ENCODE peak calls at places on chromosome 1, in four cellular contexts. C is H1, M is neuronal stem cell, K is mesenchymal stem cell. F is an unnamed sample.
A peak's percentile ranks its signal among the peaks of the same experiment; 100 is the strongest.

GRCh38 chr1:89907669-89908293 is 86.9 kb downstream of the LRRC8D start:
- DNase-seq in C (no peak), M (no peak), K (peak; percentile 77), F (no peak)

GRCh38 chr1:67869233-67869632 is 36.0 kb upstream of the GNG12 start:
- DNase-seq in C (no peak), M (no peak), K (no peak), F (no peak)

GRCh38 chr1:244012232-244012631 is 38.9 kb upstream of the ZBTB18 start:
- DNase-seq in C (no peak), M (no peak), K (no peak), F (no peak)

GRCh38 chr1:236524142-236524891 is 535 bp downstream of the LGALS8 start:
- DNase-seq in C (no peak), M (peak; percentile 47), K (peak; percentile 95), F (peak; percentile 63)

GRCh38 chr1:197027359-197027758 is 39.7 kb downstream of the F13B start:
- DNase-seq in C (no peak), M (no peak), K (peak; percentile 5), F (no peak)

GRCh38 chr1:198496216-198497143 is 44.0 kb downstream of the ATP6V1G3 start:
- DNase-seq in C (no peak), M (no peak), K (peak; percentile 66), F (peak; percentile 58)

GRCh38 chr1:24754229-24754628 is 9.0 kb downstream of the CLIC4 start:
- DNase-seq in C (no peak), M (no peak), K (peak; percentile 60), F (no peak)

GRCh38 chr1:61395156-61395555 is 312.8 kb downstream of the NFIA start:
- DNase-seq in C (no peak), M (no peak), K (no peak), F (no peak)

GRCh38 chr1:65836686-65837085 is 44.0 kb downstream of the PDE4B start:
- DNase-seq in C (no peak), M (no peak), K (no peak), F (no peak)

GRCh38 chr1:23619299-23620188 is 60.2 kb upstream of the ID3 start:
- DNase-seq in C (no peak), M (no peak), K (no peak), F (peak; percentile 21)

GRCh38 chr1:223860051-223860559 is 14.4 kb upstream of the TP53BP2 start:
- DNase-seq in C (no peak), M (no peak), K (no peak), F (no peak)

GRCh38 chr1:202130275-202130646 is 7.5 kb downstream of the GPR37L1 start:
- DNase-seq in C (no peak), M (no peak), K (no peak), F (no peak)

GRCh38 chr1:59436637-59437036 is 139.7 kb downstream of the FGGY start:
- DNase-seq in C (no peak), M (no peak), K (no peak), F (no peak)

GRCh38 chr1:162144268-162144667 is 74.8 kb downstream of the NOS1AP start:
- DNase-seq in C (no peak), M (no peak), K (no peak), F (no peak)

GRCh38 chr1:91697322-91698260 is 188.4 kb downstream of the TGFBR3 start:
- DNase-seq in C (no peak), M (no peak), K (peak; percentile 41), F (no peak)

GRCh38 chr1:27527223-27527856 is 37.4 kb upstream of the WASF2 start:
- DNase-seq in C (peak; percentile 80), M (peak; percentile 59), K (peak; percentile 94), F (peak; percentile 89)

GRCh38 chr1:183306317-183307042 is 111.7 kb downstream of the NMNAT2 start:
- DNase-seq in C (no peak), M (no peak), K (peak; percentile 10), F (peak; percentile 27)

GRCh38 chr1:7491089-7491817 is 279.8 kb upstream of the VAMP3 start:
- DNase-seq in C (no peak), M (no peak), K (peak; percentile 79), F (peak; percentile 16)

GRCh38 chr1:180632326-180633088 is 685 bp downstream of the XPR1 start:
- DNase-seq in C (peak; percentile 2), M (no peak), K (no peak), F (peak; percentile 44)

GRCh38 chr1:43293896-43294760 is 6.7 kb upstream of the TIE1 start:
- DNase-seq in C (no peak), M (no peak), K (peak; percentile 42), F (peak; percentile 12)

GRCh38 chr1:172449585-172450523 is 6.0 kb upstream of the PIGC start:
- DNase-seq in C (peak; percentile 36), M (peak; percentile 54), K (peak; percentile 77), F (peak; percentile 63)

GRCh38 chr1:8813991-8814390 is 3.4 kb downstream of the RERE start:
- DNase-seq in C (no peak), M (no peak), K (peak; percentile 36), F (no peak)

GRCh38 chr1:87045757-87046422 is 131.5 kb downstream of the HS2ST1 start:
- DNase-seq in C (no peak), M (no peak), K (no peak), F (no peak)

GRCh38 chr1:208084764-208085163 is 159.4 kb downstream of the PLXNA2 start:
- DNase-seq in C (no peak), M (no peak), K (no peak), F (no peak)

GRCh38 chr1:188642585-188643168 is 1813.9 kb downstream of the PLA2G4A start:
- DNase-seq in C (no peak), M (no peak), K (no peak), F (no peak)

GRCh38 chr1:36880155-36881070 is 153.9 kb downstream of the GRIK3 start:
- DNase-seq in C (no peak), M (no peak), K (no peak), F (no peak)

GRCh38 chr1:43454270-43455011 is 710 bp upstream of the HYI start:
- DNase-seq in C (peak; percentile 43), M (peak; percentile 32), K (peak; percentile 79), F (peak; percentile 66)

GRCh38 chr1:247322437-247322836 is 9.2 kb downstream of the ZNF496 start:
- DNase-seq in C (no peak), M (no peak), K (no peak), F (peak; percentile 9)

GRCh38 chr1:205693421-205693991 is 13.2 kb upstream of the SLC45A3 start:
- DNase-seq in C (no peak), M (no peak), K (no peak), F (no peak)

GRCh38 chr1:170704256-170704655 is 40.3 kb downstream of the PRRX1 start:
- DNase-seq in C (no peak), M (no peak), K (no peak), F (no peak)

GRCh38 chr1:159939603-159940002 is 5.8 kb downstream of the IGSF9 start:
- DNase-seq in C (no peak), M (no peak), K (no peak), F (no peak)

GRCh38 chr1:54413295-54413694 is 7.1 kb upstream of the SSBP3 start:
- DNase-seq in C (no peak), M (no peak), K (peak; percentile 79), F (no peak)

GRCh38 chr1:225772848-225773247 is 4.8 kb upstream of the SRP9 start:
- DNase-seq in C (no peak), M (no peak), K (no peak), F (no peak)

GRCh38 chr1:71521655-71522264 is 440.9 kb upstream of the ZRANB2 start:
- DNase-seq in C (no peak), M (peak; percentile 8), K (peak; percentile 29), F (peak; percentile 13)

GRCh38 chr1:17010601-17011438 is 908 bp downstream of the ATP13A2 start:
- DNase-seq in C (no peak), M (no peak), K (peak; percentile 54), F (no peak)

GRCh38 chr1:176205322-176205914 is 1.7 kb downstream of the COP1 start:
- DNase-seq in C (no peak), M (no peak), K (peak; percentile 16), F (no peak)

GRCh38 chr1:171640225-171640624 is 12.3 kb downstream of the MYOC start:
- DNase-seq in C (no peak), M (no peak), K (no peak), F (no peak)

GRCh38 chr1:46300673-46301405 is 2.6 kb downstream of the LRRC41 start:
- DNase-seq in C (no peak), M (no peak), K (peak; percentile 33), F (no peak)

GRCh38 chr1:165832902-165833301 is 5.5 kb downstream of the UCK2 start:
- DNase-seq in C (no peak), M (no peak), K (no peak), F (no peak)

GRCh38 chr1:165834229-165834628 is 6.8 kb downstream of the UCK2 start:
- DNase-seq in C (no peak), M (no peak), K (no peak), F (no peak)

GRCh38 chr1:165831146-165831545 is 3.7 kb downstream of the UCK2 start:
- DNase-seq in C (no peak), M (no peak), K (no peak), F (no peak)

GRCh38 chr1:165834881-165835280 is 7.5 kb downstream of the UCK2 start:
- DNase-seq in C (no peak), M (no peak), K (no peak), F (no peak)

GRCh38 chr1:165833358-165833757 is 5.9 kb downstream of the UCK2 start:
- DNase-seq in C (no peak), M (no peak), K (no peak), F (no peak)
- H3K4me2 ChIP-seq in C (peak overlapping the region; percentile 19), M (no peak overlapping the region), K (no peak overlapping the region), F (no peak overlapping the region)

GRCh38 chr1:203518541-203518940 is 24.6 kb downstream of the OPTC start:
- DNase-seq in C (no peak), M (no peak), K (no peak), F (no peak)
- H2BK12ac ChIP-seq in C (peak overlapping the region; percentile 88), M (peak overlapping the region; percentile 33), K (no peak overlapping the region), F (peak overlapping the region; percentile 88)

GRCh38 chr1:151892190-151892589 is 17.1 kb downstream of the THEM4 start:
- DNase-seq in C (no peak), M (no peak), K (peak; percentile 12), F (peak; percentile 91)

GRCh38 chr1:151887028-151887427 is 22.3 kb downstream of the THEM4 start:
- DNase-seq in C (no peak), M (no peak), K (peak; percentile 40), F (no peak)

GRCh38 chr1:151891515-151891914 is 17.8 kb downstream of the THEM4 start:
- DNase-seq in C (no peak), M (no peak), K (no peak), F (no peak)

GRCh38 chr1:151885479-151885878 is 23.8 kb downstream of the THEM4 start:
- DNase-seq in C (no peak), M (no peak), K (no peak), F (no peak)

GRCh38 chr1:151888972-151889570 is 20.2 kb downstream of the THEM4 start:
- DNase-seq in C (no peak), M (no peak), K (peak; percentile 13), F (no peak)
- H2BK5ac ChIP-seq in C (no peak overlapping the region), M (no peak overlapping the region), K (no peak overlapping the region), F (no peak overlapping the region)

GRCh38 chr1:222654849-222655248 is 37.0 kb downstream of the MIA3 start:
- DNase-seq in C (no peak), M (no peak), K (peak; percentile 33), F (no peak)
- H3K4me2 ChIP-seq in C (no peak overlapping the region), M (no peak overlapping the region), K (no peak overlapping the region), F (no peak overlapping the region)

GRCh38 chr1:115156826-115157468 is 67.6 kb upstream of the TSPAN2 start:
- DNase-seq in C (no peak), M (no peak), K (no peak), F (no peak)
- H2BK12ac ChIP-seq in C (no peak overlapping the region), M (no peak overlapping the region), K (no peak overlapping the region), F (peak overlapping the region; percentile 52)

F was measured in trophoblast cell.